ENCODE peak calls at places on chromosomes 4 and X, in seven cellular contexts. One of them, this sample, is unnamed.

GRCh38 chrX:123731987-123732678 is 719 bp downstream of the THOC2 start:
- DNase-seq in effector CD4-positive, alpha-beta T cell: peak; percentile 2
- DNase-seq in memory B cell: peak; percentile 12
- DNase-seq in left ventricle myocardium superior: no peak
- DNase-seq in astrocyte of the spinal cord: peak; percentile 24
- DNase-seq in neuronal stem cell: no peak
- DNase-seq in aorta: no peak
- DNase-seq in this sample: no peak

GRCh38 chr4:158870282-158871049 is 101.6 kb downstream of the FNIP2 start:
- DNase-seq in left ventricle myocardium superior: no peak
- DNase-seq in neuronal stem cell: peak; percentile 29
- DNase-seq in memory B cell: no peak
- DNase-seq in astrocyte of the spinal cord: no peak
- DNase-seq in effector CD4-positive, alpha-beta T cell: no peak
- DNase-seq in aorta: no peak
- DNase-seq in this sample: no peak

GRCh38 chrX:12948495-12948894 is 26.4 kb upstream of the TMSB4X start:
- DNase-seq in memory B cell: no peak
- DNase-seq in astrocyte of the spinal cord: no peak
- DNase-seq in aorta: no peak
- DNase-seq in effector CD4-positive, alpha-beta T cell: no peak
- DNase-seq in neuronal stem cell: no peak
- DNase-seq in left ventricle myocardium superior: no peak
- DNase-seq in this sample: no peak

GRCh38 chr4:3623106-3623505 is 90.9 kb upstream of the LRPAP1 start:
- DNase-seq in neuronal stem cell: no peak
- DNase-seq in aorta: peak; percentile 22
- DNase-seq in memory B cell: no peak
- DNase-seq in effector CD4-positive, alpha-beta T cell: no peak
- DNase-seq in left ventricle myocardium superior: no peak
- DNase-seq in astrocyte of the spinal cord: no peak
- DNase-seq in this sample: no peak

GRCh38 chr4:7156273-7157139 is 35.8 kb upstream of the SORCS2 start:
- DNase-seq in effector CD4-positive, alpha-beta T cell: no peak
- DNase-seq in memory B cell: no peak
- DNase-seq in neuronal stem cell: peak; percentile 33
- DNase-seq in astrocyte of the spinal cord: no peak
- DNase-seq in left ventricle myocardium superior: peak; percentile 52
- DNase-seq in aorta: no peak
- DNase-seq in this sample: peak; percentile 1

GRCh38 chr4:88870428-88870827 is 172.8 kb upstream of the NAP1L5 start:
- DNase-seq in astrocyte of the spinal cord: no peak
- DNase-seq in neuronal stem cell: no peak
- DNase-seq in aorta: no peak
- DNase-seq in left ventricle myocardium superior: no peak
- DNase-seq in memory B cell: no peak
- DNase-seq in effector CD4-positive, alpha-beta T cell: no peak
- DNase-seq in this sample: no peak

GRCh38 chr4:132910226-132910748 is 238.8 kb upstream of the PCDH10 start:
- DNase-seq in neuronal stem cell: no peak
- DNase-seq in effector CD4-positive, alpha-beta T cell: no peak
- DNase-seq in left ventricle myocardium superior: no peak
- DNase-seq in astrocyte of the spinal cord: no peak
- DNase-seq in memory B cell: no peak
- DNase-seq in aorta: no peak
- DNase-seq in this sample: no peak

GRCh38 chrX:133989993-133990392 is 4.6 kb upstream of the GPC3 start:
- DNase-seq in left ventricle myocardium superior: no peak
- DNase-seq in astrocyte of the spinal cord: no peak
- DNase-seq in effector CD4-positive, alpha-beta T cell: no peak
- DNase-seq in neuronal stem cell: no peak
- DNase-seq in aorta: no peak
- DNase-seq in memory B cell: no peak
- DNase-seq in this sample: no peak

GRCh38 chrX:137988470-137988869 is 422.5 kb downstream of the ZIC3 start:
- DNase-seq in neuronal stem cell: no peak
- DNase-seq in left ventricle myocardium superior: no peak
- DNase-seq in effector CD4-positive, alpha-beta T cell: no peak
- DNase-seq in aorta: no peak
- DNase-seq in astrocyte of the spinal cord: no peak
- DNase-seq in memory B cell: no peak
- DNase-seq in this sample: no peak

GRCh38 chr4:788636-789297 is 37.2 kb downstream of the CPLX1 start:
- DNase-seq in left ventricle myocardium superior: peak; percentile 37
- DNase-seq in effector CD4-positive, alpha-beta T cell: no peak
- DNase-seq in astrocyte of the spinal cord: no peak
- DNase-seq in neuronal stem cell: no peak
- DNase-seq in memory B cell: peak; percentile 16
- DNase-seq in aorta: peak; percentile 71
- DNase-seq in this sample: peak; percentile 44

GRCh38 chr4:40193018-40193571 is 3.7 kb upstream of the RHOH start:
- DNase-seq in memory B cell: no peak
- DNase-seq in astrocyte of the spinal cord: no peak
- DNase-seq in effector CD4-positive, alpha-beta T cell: no peak
- DNase-seq in neuronal stem cell: no peak
- DNase-seq in left ventricle myocardium superior: no peak
- DNase-seq in aorta: no peak
- DNase-seq in this sample: no peak

GRCh38 chr4:149057594-149057993 is 615.4 kb upstream of the NR3C2 start:
- DNase-seq in astrocyte of the spinal cord: no peak
- DNase-seq in left ventricle myocardium superior: no peak
- DNase-seq in neuronal stem cell: no peak
- DNase-seq in effector CD4-positive, alpha-beta T cell: no peak
- DNase-seq in memory B cell: no peak
- DNase-seq in aorta: no peak
- DNase-seq in this sample: no peak

GRCh38 chr4:154928640-154929257 is 147.7 kb downstream of the RBM46 start:
- DNase-seq in neuronal stem cell: peak; percentile 21
- DNase-seq in memory B cell: no peak
- DNase-seq in astrocyte of the spinal cord: peak; percentile 14
- DNase-seq in left ventricle myocardium superior: no peak
- DNase-seq in effector CD4-positive, alpha-beta T cell: no peak
- DNase-seq in aorta: no peak
- DNase-seq in this sample: no peak

GRCh38 chr4:41236508-41236907 is 20.2 kb upstream of the UCHL1 start:
- DNase-seq in effector CD4-positive, alpha-beta T cell: no peak
- DNase-seq in neuronal stem cell: no peak
- DNase-seq in memory B cell: no peak
- DNase-seq in aorta: no peak
- DNase-seq in astrocyte of the spinal cord: no peak
- DNase-seq in left ventricle myocardium superior: no peak
- DNase-seq in this sample: no peak

GRCh38 chr4:88108747-88109122 is 49.7 kb downstream of the ABCG2 start:
- DNase-seq in neuronal stem cell: no peak
- DNase-seq in left ventricle myocardium superior: no peak
- DNase-seq in aorta: no peak
- DNase-seq in memory B cell: no peak
- DNase-seq in effector CD4-positive, alpha-beta T cell: no peak
- DNase-seq in astrocyte of the spinal cord: no peak
- DNase-seq in this sample: no peak

GRCh38 chrX:102651968-102652744 is 873 bp downstream of the GPRASP1 start:
- DNase-seq in neuronal stem cell: no peak
- DNase-seq in left ventricle myocardium superior: peak; percentile 29
- DNase-seq in memory B cell: peak; percentile 27
- DNase-seq in aorta: peak; percentile 73
- DNase-seq in effector CD4-positive, alpha-beta T cell: peak; percentile 48
- DNase-seq in astrocyte of the spinal cord: peak; percentile 28
- DNase-seq in this sample: no peak

GRCh38 chr4:161829631-161830030 is 334.2 kb downstream of the FSTL5 start:
- DNase-seq in astrocyte of the spinal cord: no peak
- DNase-seq in left ventricle myocardium superior: no peak
- DNase-seq in memory B cell: no peak
- DNase-seq in neuronal stem cell: no peak
- DNase-seq in effector CD4-positive, alpha-beta T cell: no peak
- DNase-seq in aorta: no peak
- DNase-seq in this sample: no peak

GRCh38 chrX:10761447-10761846 is 141.1 kb upstream of the MID1 start:
- DNase-seq in memory B cell: no peak
- DNase-seq in left ventricle myocardium superior: no peak
- DNase-seq in effector CD4-positive, alpha-beta T cell: no peak
- DNase-seq in neuronal stem cell: no peak
- DNase-seq in aorta: no peak
- DNase-seq in astrocyte of the spinal cord: no peak
- DNase-seq in this sample: no peak

GRCh38 chrX:112931478-112931877 is 90.8 kb upstream of the AMOT start:
- DNase-seq in neuronal stem cell: no peak
- DNase-seq in aorta: no peak
- DNase-seq in astrocyte of the spinal cord: no peak
- DNase-seq in effector CD4-positive, alpha-beta T cell: no peak
- DNase-seq in memory B cell: no peak
- DNase-seq in left ventricle myocardium superior: no peak
- DNase-seq in this sample: no peak

GRCh38 chr4:176611954-176612353 is 180.8 kb downstream of the VEGFC start:
- DNase-seq in neuronal stem cell: no peak
- DNase-seq in memory B cell: no peak
- DNase-seq in left ventricle myocardium superior: no peak
- DNase-seq in effector CD4-positive, alpha-beta T cell: no peak
- DNase-seq in astrocyte of the spinal cord: no peak
- DNase-seq in aorta: no peak
- DNase-seq in this sample: no peak

GRCh38 chrX:41164469-41164868 is 79.2 kb downstream of the USP9X start:
- DNase-seq in effector CD4-positive, alpha-beta T cell: no peak
- DNase-seq in astrocyte of the spinal cord: no peak
- DNase-seq in aorta: no peak
- DNase-seq in left ventricle myocardium superior: no peak
- DNase-seq in neuronal stem cell: no peak
- DNase-seq in memory B cell: no peak
- DNase-seq in this sample: no peak

GRCh38 chr4:169351860-169352259 is 81.1 kb upstream of the SH3RF1 start:
- DNase-seq in left ventricle myocardium superior: no peak
- DNase-seq in memory B cell: no peak
- DNase-seq in astrocyte of the spinal cord: peak; percentile 87
- DNase-seq in aorta: no peak
- DNase-seq in neuronal stem cell: peak; percentile 44
- DNase-seq in effector CD4-positive, alpha-beta T cell: no peak
- DNase-seq in this sample: no peak

GRCh38 chrX:103175944-103176753 is 38.8 kb upstream of the BEX4 start:
- DNase-seq in astrocyte of the spinal cord: peak; percentile 49
- DNase-seq in memory B cell: peak; percentile 30
- DNase-seq in neuronal stem cell: peak; percentile 39
- DNase-seq in effector CD4-positive, alpha-beta T cell: peak; percentile 44
- DNase-seq in aorta: peak; percentile 82
- DNase-seq in left ventricle myocardium superior: peak; percentile 62
- DNase-seq in this sample: peak; percentile 50

GRCh38 chrX:34918856-34919255 is 23.7 kb upstream of the FAM47B start:
- DNase-seq in neuronal stem cell: peak; percentile 11
- DNase-seq in memory B cell: no peak
- DNase-seq in aorta: no peak
- DNase-seq in left ventricle myocardium superior: no peak
- DNase-seq in astrocyte of the spinal cord: peak; percentile 67
- DNase-seq in effector CD4-positive, alpha-beta T cell: no peak
- DNase-seq in this sample: no peak

GRCh38 chrX:149456476-149457245 is 48.4 kb downstream of the IDS start:
- DNase-seq in effector CD4-positive, alpha-beta T cell: no peak
- DNase-seq in left ventricle myocardium superior: no peak
- DNase-seq in memory B cell: no peak
- DNase-seq in astrocyte of the spinal cord: no peak
- DNase-seq in neuronal stem cell: no peak
- DNase-seq in aorta: no peak
- DNase-seq in this sample: no peak

GRCh38 chrX:68114573-68115199 is 318.6 kb downstream of the OPHN1 start:
- DNase-seq in aorta: no peak
- DNase-seq in effector CD4-positive, alpha-beta T cell: no peak
- DNase-seq in memory B cell: no peak
- DNase-seq in neuronal stem cell: no peak
- DNase-seq in astrocyte of the spinal cord: peak; percentile 37
- DNase-seq in left ventricle myocardium superior: no peak
- DNase-seq in this sample: no peak

This sample was measured in lower lobe of right lung.